ENCODE peak calls at places on chromosomes 12 and 14, in four cellular contexts. H is NCI-H2171 treated with DMSO at 0.1 percent for 48 hours; Q is activated naive CD8-positive, alpha-beta T cell treated with anti-CD3 and anti-CD28 coated beads, Interleukin-2, amount 10 ng/mL, durations not matched to agents 7 days and 5 days; X is HEK293T. T is an unnamed sample.

GRCh38 chr14:95697764-95698163 is 11.5 kb downstream of the TCL1B start:
- DNase-seq in H (no peak), Q (no peak), X (no peak), T (no peak)

GRCh38 chr12:93318720-93319522 is 58.8 kb upstream of the NUDT4 start:
- DNase-seq in H (peak; percentile 16), Q (no peak), X (no peak), T (no peak)

GRCh38 chr12:95634622-95635621 is 83.6 kb upstream of the USP44 start:
- DNase-seq in H (peak; percentile 25), Q (no peak), X (no peak), T (peak; percentile 62)

GRCh38 chr12:40911676-40912075 is 219.4 kb downstream of the CNTN1 start:
- DNase-seq in H (no peak), Q (no peak), X (no peak), T (no peak)

GRCh38 chr12:20963303-20963702 is 152.8 kb downstream of the SLCO1B3 start:
- DNase-seq in H (no peak), Q (no peak), X (no peak), T (no peak)

GRCh38 chr12:10140001-10140400 is 10.0 kb upstream of the CLEC7A start:
- DNase-seq in H (peak; percentile 4), Q (no peak), X (peak; percentile 32), T (peak; percentile 32)

GRCh38 chr12:94875525-94875924 is 128.0 kb downstream of the NDUFA12 start:
- DNase-seq in H (peak; percentile 81), Q (no peak), X (peak; percentile 40), T (peak; percentile 67)

GRCh38 chr12:57216931-57217871 is 607 bp downstream of the NXPH4 start:
- DNase-seq in H (peak; percentile 45), Q (peak; percentile 53), X (peak; percentile 23), T (no peak)

GRCh38 chr12:41053046-41053445 is 135.1 kb upstream of the PDZRN4 start:
- DNase-seq in H (no peak), Q (no peak), X (no peak), T (no peak)

GRCh38 chr14:54147285-54147684 is 190.7 kb upstream of the BMP4 start:
- DNase-seq in H (no peak), Q (no peak), X (no peak), T (no peak)

GRCh38 chr12:754871-755562 is 2.6 kb downstream of the WNK1 start:
- DNase-seq in H (peak; percentile 77), Q (no peak), X (peak; percentile 37), T (peak; percentile 29)

GRCh38 chr14:96409701-96410100 is 17.8 kb downstream of the AK7 start:
- DNase-seq in H (no peak), Q (no peak), X (no peak), T (no peak)

GRCh38 chr12:122834229-122834920 is 882 bp upstream of the HIP1R start:
- DNase-seq in H (peak; percentile 69), Q (no peak), X (peak; percentile 54), T (peak; percentile 54)

GRCh38 chr14:90864741-90865140 is 48.5 kb upstream of the TTC7B start:
- DNase-seq in H (no peak), Q (no peak), X (no peak), T (no peak)

GRCh38 chr12:42741771-42742510 is 152.4 kb upstream of the PRICKLE1 start:
- DNase-seq in H (no peak), Q (no peak), X (no peak), T (no peak)

GRCh38 chr12:96368233-96368632 is 32.0 kb downstream of the CDK17 start:
- DNase-seq in H (peak; percentile 12), Q (no peak), X (no peak), T (peak; percentile 88)

GRCh38 chr12:22407397-22407796 is 72.9 kb upstream of the ST8SIA1 start:
- DNase-seq in H (no peak), Q (no peak), X (no peak), T (no peak)

GRCh38 chr12:10409387-10409786 is at the start of gene KLRC4:
- DNase-seq in H (no peak), Q (no peak), X (no peak), T (peak; percentile 18)

GRCh38 chr12:15186593-15186992 is 34.6 kb downstream of the RERG start:
- DNase-seq in H (peak; percentile 37), Q (no peak), X (no peak), T (no peak)

GRCh38 chr12:50923361-50924130 is 28.8 kb upstream of the HIGD1C start:
- DNase-seq in H (no peak), Q (no peak), X (no peak), T (no peak)